ENCODE peak calls at places on chromosomes 2 and 18, in seven cellular contexts. D is HCT116, J is endothelial cell, N is bronchial epithelial cell, P is choroid plexus epithelial cell, H is transverse colon, B is lower lobe of right lung. O is an unnamed sample.

GRCh38 chr2:177622516-177622915 is 229.9 kb downstream of the AGPS start:
- DNase-seq in D (peak), J (no peak), N (no peak), P (peak), H (no peak), B (no peak), O (peak)

GRCh38 chr2:11636593-11637295 is 33.3 kb downstream of the NTSR2 start:
- DNase-seq in D (no peak), J (no peak), N (no peak), P (no peak), H (no peak), B (no peak), O (no peak)

GRCh38 chr2:237495521-237496117 is 8.6 kb downstream of the MLPH start:
- DNase-seq in D (no peak), J (no peak), N (no peak), P (no peak), H (no peak), B (no peak), O (no peak)

GRCh38 chr2:108980076-108980475 is 8.9 kb downstream of the EDAR start:
- DNase-seq in D (no peak), J (no peak), N (no peak), P (no peak), H (no peak), B (no peak), O (no peak)

GRCh38 chr2:174025271-174026121 is 60.3 kb upstream of the SP3 start:
- DNase-seq in D (no peak), J (no peak), N (no peak), P (peak), H (peak), B (peak), O (no peak)

GRCh38 chr18:9184998-9185613 is 48.5 kb downstream of the ANKRD12 start:
- DNase-seq in D (no peak), J (no peak), N (no peak), P (no peak), H (no peak), B (no peak), O (no peak)

GRCh38 chr2:69917854-69918253 is 2.9 kb downstream of the MXD1 start:
- DNase-seq in D (peak), J (no peak), N (peak), P (peak), H (no peak), B (no peak), O (no peak)

GRCh38 chr18:70499218-70499691 is 210.4 kb downstream of the SOCS6 start:
- DNase-seq in D (no peak), J (no peak), N (no peak), P (no peak), H (no peak), B (no peak), O (no peak)

GRCh38 chr2:173079968-173080860 is 4.6 kb downstream of the MAP3K20 start:
- DNase-seq in D (no peak), J (no peak), N (peak), P (peak), H (no peak), B (no peak), O (no peak)

GRCh38 chr2:94871226-94872087 is at the start of gene TEKT4:
- DNase-seq in D (no peak), J (peak), N (no peak), P (no peak), H (no peak), B (peak), O (peak)

GRCh38 chr2:94872088-94872618 is 923 bp downstream of the TEKT4 start:
- DNase-seq in D (no peak), J (no peak), N (no peak), P (no peak), H (no peak), B (no peak), O (no peak)

GRCh38 chr2:94869552-94870391 is 1.5 kb upstream of the TEKT4 start:
- DNase-seq in D (no peak), J (no peak), N (no peak), P (no peak), H (no peak), B (peak), O (no peak)

GRCh38 chr2:94869131-94869530 is 2.1 kb upstream of the TEKT4 start:
- DNase-seq in D (no peak), J (no peak), N (no peak), P (no peak), H (no peak), B (no peak), O (no peak)

DNA sequence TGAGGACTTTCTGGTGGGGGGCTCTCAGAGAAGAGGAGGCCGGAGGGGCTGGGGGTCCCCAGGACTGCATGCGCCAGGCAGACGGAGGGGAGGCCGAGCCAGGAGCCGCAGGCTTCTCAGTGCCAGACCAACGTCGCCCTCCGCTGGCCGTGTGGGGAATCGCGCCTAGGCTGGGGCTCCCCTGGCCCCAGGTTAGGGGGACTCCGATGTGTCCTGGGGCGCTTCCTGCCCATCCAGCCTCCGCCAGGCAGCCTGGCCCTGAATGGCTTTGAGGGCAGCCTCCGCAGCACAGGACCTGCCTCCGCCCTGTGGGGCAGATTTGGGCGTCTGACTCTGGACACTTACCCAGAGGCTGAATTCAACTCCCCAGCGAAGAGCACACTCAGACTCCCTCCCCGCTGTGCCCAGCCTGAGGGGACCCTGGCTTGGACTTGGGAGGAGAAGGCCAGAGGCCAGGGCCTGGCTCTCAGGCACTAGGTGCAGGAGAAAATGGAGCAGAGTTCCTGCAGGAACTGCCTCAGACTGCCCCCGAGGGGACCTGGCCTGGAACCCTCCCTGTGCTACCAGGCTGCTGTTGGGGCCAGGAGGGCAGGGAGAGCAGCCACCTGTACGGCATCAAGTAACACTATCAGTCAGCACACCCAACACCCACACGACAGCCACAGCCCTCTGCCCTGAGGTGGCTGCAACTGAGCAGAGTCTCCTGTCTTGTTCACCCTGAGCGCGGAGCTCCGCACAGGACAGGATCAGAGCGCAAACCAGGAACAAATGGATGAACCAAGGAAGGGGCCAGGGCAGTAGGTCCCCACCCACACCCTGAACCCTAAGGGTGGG is 621 bp upstream of the TEKT4 start:
- DNase-seq in D (no peak), J (peak), N (no peak), P (no peak), H (no peak), B (peak), O (peak)
- TF ChIP-seq CTCF in D (peak), J (peak), N (peak), P (peak), H (no peak), B (peak), O (peak)

GRCh38 chr2:216796096-216796840 is 63.6 kb downstream of the TNP1 start:
- DNase-seq in D (no peak), J (no peak), N (no peak), P (no peak), H (no peak), B (no peak), O (no peak)

GRCh38 chr2:216791303-216791702 is 68.6 kb downstream of the TNP1 start:
- DNase-seq in D (no peak), J (no peak), N (no peak), P (no peak), H (no peak), B (no peak), O (no peak)

GRCh38 chr2:216789088-216789487 is 70.8 kb downstream of the TNP1 start:
- DNase-seq in D (no peak), J (no peak), N (no peak), P (no peak), H (no peak), B (no peak), O (no peak)

GRCh38 chr2:216793386-216793785 is 66.5 kb downstream of the TNP1 start:
- DNase-seq in D (no peak), J (no peak), N (no peak), P (no peak), H (no peak), B (no peak), O (no peak)

GRCh38 chr2:216792222-216793001 is 67.5 kb downstream of the TNP1 start:
- DNase-seq in D (no peak), J (no peak), N (peak), P (peak), H (no peak), B (peak), O (no peak)
- TF ChIP-seq CTCF in D (no peak), J (no peak), N (peak), P (no peak), H (no peak), B (no peak), O (no peak)

DNA sequence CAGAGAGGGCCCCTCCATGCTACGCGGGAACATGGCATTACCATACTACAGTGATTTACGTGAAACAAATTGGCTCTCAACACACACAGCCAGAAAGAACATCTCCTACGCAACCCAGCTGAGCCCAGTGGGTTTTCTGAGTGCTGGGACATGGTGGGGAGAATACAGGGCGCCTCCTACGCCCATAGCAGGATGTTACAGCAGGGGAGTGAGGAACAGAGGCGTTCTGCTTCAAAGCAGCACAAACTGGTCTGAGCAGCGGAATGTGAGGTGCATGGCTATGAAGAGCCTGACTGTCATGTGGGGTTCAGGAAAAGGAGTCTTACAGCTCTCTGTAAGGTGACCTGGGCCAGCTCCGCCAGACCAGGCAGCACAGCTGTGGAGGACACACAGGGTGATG is 108.6 kb upstream of the REV1 start:
- DNase-seq in D (no peak), J (no peak), N (no peak), P (no peak), H (no peak), B (no peak), O (no peak)
- TF ChIP-seq CTCF in D (no peak), J (no peak), N (no peak), P (no peak), H (no peak), B (no peak), O (no peak)

GRCh38 chr2:166700079-166700478 is 188.2 kb upstream of the XIRP2 start:
- DNase-seq in D (no peak), J (no peak), N (peak), P (peak), H (no peak), B (no peak), O (no peak)
- TF ChIP-seq CTCF in D (no peak), J (no peak), N (no peak), P (peak), H (no peak), B (no peak), O (no peak)

GRCh38 chr2:15780234-15780633 is 160.1 kb upstream of the MYCN start:
- DNase-seq in D (no peak), J (no peak), N (no peak), P (no peak), H (no peak), B (no peak), O (no peak)
- TF ChIP-seq CTCF in D (no peak), J (no peak), N (no peak), P (no peak), H (no peak), B (no peak), O (no peak)

GRCh38 chr18:44824884-44825283 is 144.2 kb downstream of the SETBP1 start:
- DNase-seq in D (no peak), J (no peak), N (no peak), P (no peak), H (no peak), B (no peak), O (no peak)
- TF ChIP-seq CTCF in D (no peak), J (no peak), N (no peak), P (no peak), H (no peak), B (no peak), O (no peak)

GRCh38 chr2:234293973-234294372 is 202.9 kb downstream of the ARL4C start:
- DNase-seq in D (peak), J (no peak), N (no peak), P (no peak), H (no peak), B (no peak), O (no peak)
- TF ChIP-seq CTCF in D (peak), J (no peak), N (peak), P (peak), H (no peak), B (no peak), O (no peak)

DNA sequence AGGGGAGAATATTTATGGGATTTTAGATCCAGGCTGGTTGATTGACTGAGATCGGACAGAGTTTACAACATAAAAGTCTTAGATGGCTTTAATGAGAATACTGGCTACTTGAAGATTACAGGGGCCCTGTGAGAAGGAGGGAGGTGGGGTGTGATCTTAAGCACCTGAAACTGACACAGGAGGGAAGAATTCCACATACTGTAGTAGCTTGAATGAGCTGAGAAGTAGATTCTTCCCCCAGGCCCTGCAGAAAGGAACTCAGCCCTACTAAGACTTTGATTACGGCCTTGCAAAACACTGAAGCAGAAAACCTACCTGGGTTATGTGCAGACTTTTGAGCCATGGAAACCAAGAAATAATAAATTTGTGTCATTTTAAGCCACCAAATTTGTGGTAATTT is 1062.9 kb upstream of the GYPC start:
- DNase-seq in D (no peak), J (no peak), N (no peak), P (no peak), H (no peak), B (no peak), O (no peak)
- TF ChIP-seq CTCF in D (no peak), J (no peak), N (no peak), P (no peak), H (no peak), B (no peak), O (no peak)

GRCh38 chr2:236318401-236318800 is 54.2 kb upstream of the ASB18 start:
- DNase-seq in D (no peak), J (no peak), N (no peak), P (no peak), H (no peak), B (no peak), O (no peak)

GRCh38 chr2:236321430-236321829 is 57.2 kb upstream of the ASB18 start:
- DNase-seq in D (no peak), J (no peak), N (no peak), P (no peak), H (no peak), B (no peak), O (no peak)

GRCh38 chr2:236317938-236318396 is 53.8 kb upstream of the ASB18 start:
- DNase-seq in D (no peak), J (no peak), N (no peak), P (no peak), H (peak), B (peak), O (no peak)

DNA sequence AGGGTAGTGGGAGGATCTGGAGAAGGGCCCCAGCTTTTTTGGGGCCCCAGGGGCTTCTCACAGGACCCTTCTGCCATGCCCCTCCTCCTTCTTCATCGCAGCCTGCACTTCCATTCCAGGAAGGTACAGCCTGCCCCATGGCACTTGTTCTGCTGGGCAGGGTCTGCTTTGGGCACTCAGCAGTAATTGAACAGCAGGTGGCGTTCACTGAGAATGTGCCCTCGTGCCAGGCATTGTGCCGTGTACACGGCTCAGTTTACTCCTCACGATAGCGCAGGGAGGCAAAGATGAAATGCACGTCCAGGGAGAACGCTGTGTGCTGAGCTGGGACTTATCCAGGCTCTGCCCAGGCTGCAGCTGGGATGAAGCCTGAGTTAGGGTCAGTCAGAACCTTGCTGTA is 54.8 kb upstream of the ASB18 start:
- DNase-seq in D (no peak), J (no peak), N (no peak), P (no peak), H (no peak), B (no peak), O (no peak)
- TF ChIP-seq CTCF in D (peak), J (no peak), N (no peak), P (no peak), H (no peak), B (no peak), O (no peak)

DNA sequence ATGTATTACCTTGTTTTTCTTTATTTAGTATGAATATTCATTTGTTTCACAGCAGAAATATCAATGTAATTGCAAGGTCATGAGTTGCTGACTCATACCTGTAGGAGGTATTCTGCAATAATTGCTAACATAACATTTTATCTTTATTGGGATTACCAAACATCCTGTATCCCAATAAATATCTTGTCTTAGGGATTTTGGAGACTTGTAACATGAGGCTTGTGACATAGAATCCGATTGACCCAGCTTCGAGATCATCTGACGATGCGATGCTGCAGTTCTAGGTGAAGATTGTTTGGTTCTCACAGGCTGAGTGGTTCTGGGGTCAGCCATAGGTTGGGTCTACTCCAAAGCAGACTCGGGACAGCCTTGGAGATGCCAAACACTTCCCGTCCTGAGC is 133.4 kb upstream of the RND3 start:
- DNase-seq in D (no peak), J (no peak), N (peak), P (peak), H (no peak), B (no peak), O (no peak)
- TF ChIP-seq CTCF in D (no peak), J (no peak), N (no peak), P (no peak), H (no peak), B (no peak), O (no peak)

O was measured in nephron progenitor cell.